ENCODE peak calls at places on chromosomes 1 and 21, in six cellular contexts. Z is CD8-positive, alpha-beta T cell; N is ascending aorta; D is RPMI7951; M is WERI-Rb-1; O is HuH-7. T is an unnamed sample.

GRCh38 chr1:64948905-64949833 is 17.2 kb downstream of the JAK1 start:
- DNase-seq in M (no peak), Z (peak), N (no peak), O (no peak), D (no peak), T (no peak)

GRCh38 chr1:90561384-90561783 is 155.7 kb downstream of the BARHL2 start:
- DNase-seq in D (no peak), M (no peak), O (no peak), N (no peak), Z (no peak), T (no peak)

GRCh38 chr1:23118957-23119792 is 49.5 kb downstream of the LUZP1 start:
- DNase-seq in M (no peak), N (no peak), O (no peak), Z (peak), D (peak), T (no peak)

GRCh38 chr1:177249231-177249630 is 78.5 kb downstream of the BRINP2 start:
- DNase-seq in M (no peak), O (no peak), Z (no peak), N (no peak), D (no peak), T (no peak)

GRCh38 chr1:3011631-3012510 is 9.4 kb upstream of the ACTRT2 start:
- DNase-seq in N (no peak), Z (no peak), M (no peak), D (no peak), O (no peak), T (no peak)

GRCh38 chr1:198417041-198417440 is 123.4 kb downstream of the ATP6V1G3 start:
- DNase-seq in N (no peak), Z (no peak), D (no peak), M (no peak), O (no peak), T (no peak)

GRCh38 chr1:114803001-114803400 is 22.5 kb upstream of the SIKE1 start:
- DNase-seq in M (peak), N (no peak), D (no peak), O (no peak), Z (no peak), T (no peak)

GRCh38 chr1:229344139-229344538 is 1.3 kb upstream of the CCSAP start:
- DNase-seq in D (peak), M (no peak), Z (no peak), O (no peak), N (no peak), T (no peak)

GRCh38 chr1:34582356-34582755 is 172.5 kb upstream of the GJB5 start:
- DNase-seq in O (no peak), N (no peak), D (no peak), Z (no peak), M (no peak), T (no peak)

GRCh38 chr1:159421821-159422220 is 10.2 kb upstream of the OR10J4 start:
- DNase-seq in N (no peak), Z (no peak), M (peak), O (no peak), D (no peak), T (peak)

GRCh38 chr1:178739285-178740045 is 14.4 kb downstream of the RALGPS2 start:
- DNase-seq in N (no peak), M (no peak), Z (no peak), D (peak), O (no peak), T (peak)

GRCh38 chr1:3963554-3963953 is 63.5 kb upstream of the C1orf174 start:
- DNase-seq in Z (no peak), N (no peak), D (no peak), O (no peak), M (no peak), T (no peak)

GRCh38 chr1:11880911-11881748 is 22.4 kb upstream of the NPPB start:
- DNase-seq in Z (no peak), D (peak), M (no peak), O (no peak), N (no peak), T (peak)

GRCh38 chr1:212432163-212432705 is 486 bp upstream of the NENF start:
- DNase-seq in D (no peak), N (no peak), Z (no peak), M (no peak), O (no peak), T (no peak)

GRCh38 chr1:204263240-204263848 is 49.6 kb upstream of the GOLT1A start:
- DNase-seq in O (no peak), D (peak), Z (no peak), N (no peak), M (no peak), T (no peak)

GRCh38 chr1:54325705-54326461 is 80.3 kb downstream of the SSBP3 start:
- DNase-seq in M (peak), D (no peak), Z (no peak), N (no peak), O (no peak), T (no peak)

GRCh38 chr21:35354078-35354477 is 305.0 kb upstream of the RUNX1 start:
- DNase-seq in D (no peak), O (no peak), M (no peak), Z (no peak), N (no peak), T (no peak)

GRCh38 chr1:3292051-3292722 is 162.3 kb upstream of the ARHGEF16 start:
- DNase-seq in N (no peak), O (no peak), M (no peak), Z (no peak), D (no peak), T (no peak)

GRCh38 chr1:169383449-169383848 is 15.5 kb downstream of the BLZF1 start:
- DNase-seq in Z (no peak), O (no peak), D (no peak), M (no peak), N (no peak), T (no peak)

GRCh38 chr1:245742891-245743290 is 588.1 kb downstream of the KIF26B start:
- DNase-seq in O (no peak), N (no peak), Z (no peak), M (no peak), D (peak), T (no peak)

GRCh38 chr1:22808846-22809501 is 98.3 kb downstream of the EPHB2 start:
- DNase-seq in M (peak), Z (no peak), O (no peak), D (peak), N (peak), T (no peak)

GRCh38 chr1:58041621-58042020 is 504.9 kb downstream of the OMA1 start:
- DNase-seq in D (peak), Z (no peak), N (no peak), M (no peak), O (no peak), T (no peak)

GRCh38 chr1:168470821-168471473 is 72.8 kb downstream of the XCL2 start:
- DNase-seq in N (no peak), Z (no peak), M (no peak), D (peak), O (no peak), T (peak)

GRCh38 chr1:232669981-232670763 is 40.2 kb upstream of the SIPA1L2 start:
- DNase-seq in D (no peak), M (no peak), N (no peak), O (no peak), Z (no peak), T (peak)

GRCh38 chr1:57146100-57146499 is 180.3 kb upstream of the C8B start:
- DNase-seq in Z (no peak), O (no peak), D (no peak), N (no peak), M (no peak), T (no peak)

GRCh38 chr1:70248729-70249128 is 27.5 kb downstream of the SRSF11 start:
- DNase-seq in D (no peak), M (no peak), O (no peak), Z (no peak), N (no peak), T (no peak)

T was measured in SK-MEL-5.